ENCODE peak calls at places on chromosomes 12 and 14, in eight cellular contexts. Z is breast epithelium, D is upper lobe of right lung, C is H1, I is astrocyte of the cerebellum, A is choroid plexus epithelial cell, M is RWPE1, V is HFFc6. N is an unnamed sample.

GRCh38 chr12:48822711-48823110 is 4.4 kb downstream of the CACNB3 start:
- DNase-seq in M (no peak), A (no peak), D (no peak), Z (no peak), V (no peak), I (no peak), C (no peak), N (no peak)

GRCh38 chr12:23909559-23909958 is 39.9 kb downstream of the SOX5 start:
- DNase-seq in A (no peak), D (no peak), V (no peak), M (no peak), I (no peak), C (no peak), Z (no peak), N (no peak)

GRCh38 chr12:57842342-57843294 is 3.9 kb downstream of the CTDSP2 start:
- DNase-seq in D (no peak), I (no peak), V (peak; percentile 17), M (no peak), Z (no peak), C (no peak), A (peak; percentile 50), N (no peak)

GRCh38 chr12:124747426-124748161 is 116.1 kb downstream of the SCARB1 start:
- DNase-seq in Z (no peak), M (peak; percentile 98), I (peak; percentile 96), V (peak; percentile 92), D (no peak), C (no peak), A (peak; percentile 89), N (peak; percentile 66)

GRCh38 chr14:21735639-21736307 is 62.2 kb upstream of the OR4E1 start:
- DNase-seq in Z (no peak), A (no peak), D (no peak), C (no peak), I (no peak), V (no peak), M (no peak), N (no peak)

GRCh38 chr14:68987653-68988036 is 8.5 kb upstream of the ACTN1 start:
- DNase-seq in Z (no peak), M (no peak), V (no peak), I (no peak), C (no peak), D (no peak), A (peak; percentile 6), N (no peak)

GRCh38 chr14:23186913-23187654 is 3.6 kb upstream of the SLC7A8 start:
- DNase-seq in A (peak; percentile 88), D (no peak), V (peak; percentile 62), I (peak; percentile 64), C (no peak), M (peak; percentile 65), Z (no peak), N (no peak)

GRCh38 chr14:100729982-100730381 is 3.3 kb downstream of the DLK1 start:
- DNase-seq in D (no peak), Z (no peak), M (no peak), V (no peak), C (no peak), I (no peak), A (no peak), N (no peak)

GRCh38 chr12:18479266-18479665 is 217.9 kb downstream of the PIK3C2G start:
- DNase-seq in D (no peak), C (no peak), A (no peak), I (no peak), M (peak; percentile 34), V (no peak), Z (no peak), N (no peak)

GRCh38 chr12:117092511-117092780 is 6.8 kb downstream of the TESC start:
- DNase-seq in I (no peak), D (peak; percentile 39), M (no peak), V (no peak), C (no peak), A (no peak), Z (no peak), N (no peak)

GRCh38 chr14:47186491-47186890 is 488.9 kb downstream of the MDGA2 start:
- DNase-seq in M (no peak), C (no peak), A (peak; percentile 71), V (no peak), Z (no peak), D (no peak), I (peak; percentile 0), N (no peak)

GRCh38 chr14:43019826-43020225 is 1413.2 kb downstream of the LRFN5 start:
- DNase-seq in M (no peak), D (no peak), Z (no peak), A (no peak), C (no peak), I (no peak), V (no peak), N (no peak)

GRCh38 chr14:87630808-87631207 is 362.2 kb downstream of the GALC start:
- DNase-seq in Z (no peak), A (no peak), C (no peak), I (no peak), M (no peak), V (no peak), D (no peak), N (no peak)

GRCh38 chr12:92408072-92408900 is 262.6 kb upstream of the BTG1 start:
- DNase-seq in Z (no peak), D (no peak), I (no peak), C (peak; percentile 23), M (peak; percentile 32), A (peak; percentile 12), V (peak; percentile 17), N (no peak)

GRCh38 chr14:37246427-37246829 is 48.7 kb downstream of the MIPOL1 start:
- DNase-seq in I (peak; percentile 53), C (no peak), D (no peak), Z (no peak), M (peak; percentile 41), V (peak; percentile 44), A (peak; percentile 79), N (peak; percentile 14)

GRCh38 chr12:3303410-3304136 is 187.4 kb upstream of the PRMT8 start:
- DNase-seq in M (no peak), V (no peak), A (peak; percentile 22), I (no peak), D (no peak), C (no peak), Z (no peak), N (no peak)

GRCh38 chr12:97283297-97283696 is 179.3 kb upstream of the RMST start:
- DNase-seq in C (no peak), D (no peak), V (no peak), Z (no peak), M (no peak), I (no peak), A (no peak), N (no peak)
- TF ChIP-seq CTCF in C (peak; percentile 70), D (no peak), V (no peak), Z (no peak), M (no peak), I (no peak), A (no peak), N (no peak)

DNA sequence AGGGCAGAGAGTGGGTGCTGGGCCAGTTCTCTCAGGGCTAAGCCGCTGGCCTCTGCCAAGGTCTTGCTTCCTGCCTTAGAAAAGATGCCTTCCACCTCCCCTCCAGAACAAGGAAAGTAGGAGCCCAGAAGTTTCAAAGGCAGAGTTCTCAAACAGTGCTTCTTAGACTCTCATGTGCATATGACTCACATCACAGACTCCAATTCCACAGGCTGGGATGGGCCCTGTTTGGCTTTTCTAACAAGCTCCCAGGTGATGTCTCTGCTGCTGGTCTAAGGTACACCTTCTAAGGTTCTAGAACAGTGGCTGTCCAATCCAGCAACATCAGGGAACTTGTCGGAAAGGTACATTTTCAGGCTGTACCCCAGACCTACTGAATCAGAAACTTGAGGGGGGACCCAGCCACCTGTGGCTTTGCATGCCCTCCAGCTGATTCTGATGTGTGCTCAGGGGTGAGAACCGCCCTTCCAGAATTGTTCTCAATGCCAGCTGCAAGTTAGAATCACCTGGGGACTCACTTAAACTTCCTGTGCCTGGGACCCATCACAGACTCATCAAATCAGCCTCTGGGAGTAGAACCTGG is 33.6 kb upstream of the PWP1 start:
- DNase-seq in D (no peak), A (no peak), V (no peak), M (no peak), Z (no peak), C (no peak), I (no peak), N (no peak)
- TF ChIP-seq CTCF in D (no peak), A (no peak), V (no peak), M (no peak), Z (no peak), C (no peak), I (no peak), N (no peak)

DNA sequence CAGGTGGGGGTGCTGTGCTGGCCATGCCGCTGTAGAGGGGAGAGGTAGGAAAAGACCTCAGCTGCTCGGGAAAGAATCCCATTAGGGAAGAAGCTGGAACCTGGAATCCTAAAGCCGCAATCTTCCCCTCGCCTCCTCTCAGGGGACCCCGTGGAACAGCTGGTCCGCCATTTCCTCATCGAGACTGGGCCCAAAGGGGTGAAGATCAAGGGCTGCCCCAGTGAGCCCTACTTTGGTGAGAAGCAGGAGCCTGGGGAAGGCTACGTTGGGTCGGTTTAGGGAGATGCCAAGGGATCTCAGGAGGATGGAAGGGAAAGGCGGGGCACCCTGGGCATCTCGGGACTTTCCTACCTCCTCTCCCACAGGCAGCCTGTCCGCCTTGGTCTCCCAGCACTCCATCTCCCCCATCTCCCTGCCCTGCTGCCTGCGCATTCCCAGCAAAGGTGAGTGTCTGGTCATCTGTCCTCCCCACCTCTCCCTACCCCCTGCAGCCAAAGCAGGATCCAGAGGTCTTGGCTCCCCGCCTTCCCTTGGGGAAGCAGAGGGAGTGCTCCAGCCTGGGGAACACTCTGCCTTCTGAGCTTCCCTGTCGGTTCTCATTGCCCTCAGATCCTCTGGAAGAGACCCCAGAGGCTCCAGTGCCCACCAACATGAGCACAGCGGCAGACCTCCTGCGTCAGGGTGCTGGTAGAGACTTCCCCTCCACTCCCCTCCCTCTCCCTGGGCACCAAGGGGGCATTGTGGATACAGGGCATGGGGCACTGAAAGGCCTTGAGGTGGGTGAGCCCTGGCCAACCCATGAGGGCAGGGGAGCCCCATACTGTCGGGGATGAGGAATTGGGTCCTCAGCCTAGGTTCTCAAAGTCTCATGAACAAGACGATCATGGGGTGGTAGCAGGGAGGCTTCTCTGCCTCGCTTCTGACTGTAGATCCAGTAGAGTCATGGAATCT is 12.4 kb downstream of the TNS2 start:
- DNase-seq in Z (no peak), I (no peak), D (peak; percentile 61), C (no peak), M (no peak), A (no peak), V (no peak), N (no peak)
- TF ChIP-seq CTCF in Z (no peak), I (no peak), D (no peak), C (no peak), M (no peak), A (no peak), V (no peak), N (no peak)

DNA sequence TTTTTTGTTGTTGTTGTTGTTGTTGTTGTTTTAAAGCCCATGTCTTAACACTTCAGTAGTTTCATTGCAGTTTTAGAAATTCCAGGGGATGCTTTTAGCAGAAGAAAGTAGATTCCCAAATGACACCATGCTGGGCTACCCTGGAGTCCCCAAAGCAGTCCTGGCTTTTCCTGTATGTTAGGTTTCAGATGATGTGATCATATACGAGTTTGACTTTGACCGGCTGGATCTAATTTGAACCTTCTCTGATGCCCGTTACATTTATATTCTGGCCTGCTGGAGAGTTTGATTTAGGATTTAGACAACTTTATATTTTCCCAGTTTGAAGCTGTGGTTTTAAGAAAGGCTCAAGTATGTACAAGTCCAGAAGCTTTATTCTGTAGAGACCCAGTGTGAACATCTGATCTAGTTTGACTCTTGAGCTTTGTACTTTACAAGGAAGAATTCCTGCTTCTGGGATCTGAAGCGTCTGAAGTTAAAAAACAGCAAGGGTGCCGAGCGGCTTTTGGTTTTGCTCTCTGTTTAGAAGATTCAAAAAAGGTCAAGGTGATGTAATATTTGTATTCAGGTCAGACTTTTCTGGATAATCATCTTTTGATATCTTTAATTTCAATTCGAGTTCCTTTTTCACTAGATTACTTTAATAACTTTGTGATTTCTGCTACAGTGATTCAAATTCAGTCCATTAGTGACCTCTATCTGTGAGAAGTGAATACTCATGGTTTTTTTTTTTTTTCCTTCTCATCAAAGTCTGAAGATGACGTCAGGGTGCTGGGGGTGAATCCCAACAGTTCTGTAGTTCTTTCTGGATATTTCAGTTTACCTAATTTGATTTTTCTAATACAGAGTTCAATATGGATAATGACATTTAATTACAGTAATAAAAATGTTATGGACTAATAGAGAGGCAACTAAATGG is 6.2 kb downstream of the FLRT2 start:
- DNase-seq in D (no peak), A (peak; percentile 76), C (no peak), M (peak; percentile 56), Z (no peak), I (no peak), V (peak; percentile 35), N (no peak)
- TF ChIP-seq CTCF in D (peak; percentile 50), A (peak; percentile 55), C (no peak), M (peak; percentile 66), Z (no peak), I (no peak), V (peak; percentile 77), N (peak; percentile 22)

N was measured in HFF-Myc.